ENCODE peak calls at places on chromosome 19, in four cellular contexts. B is heart left ventricle, H is IMR-90, K is adrenal gland. O is an unnamed sample. For H3K9me3, the result is how much of the 10 kb centered on the place peaks cover.

GRCh38 chr19:32404939-32405430 is 585 bp upstream of the DPY19L3 start:
- DNase-seq in H (peak), K (peak), B (peak), O (peak)

GRCh38 chr19:1425102-1425842 is 12.9 kb upstream of the RPS15 start:
- DNase-seq in B (no peak), K (peak), H (no peak), O (no peak)

GRCh38 chr19:11261902-11262839 is at the start of gene DOCK6:
- DNase-seq in B (no peak), H (no peak), K (no peak), O (peak)

GRCh38 chr19:3057275-3057714 is 5.0 kb downstream of the TLE5 start:
- DNase-seq in H (no peak), K (peak), B (peak), O (peak)

GRCh38 chr19:35559781-35560180 is 3.7 kb downstream of the ATP4A start:
- DNase-seq in H (no peak), B (no peak), K (no peak), O (no peak)

GRCh38 chr19:48874309-48875135 is 2.3 kb downstream of the PPP1R15A start:
- DNase-seq in H (peak), K (no peak), B (peak), O (no peak)

GRCh38 chr19:34499155-34499834 is 17.7 kb downstream of the WTIP start:
- DNase-seq in H (no peak), B (no peak), K (no peak), O (no peak)

GRCh38 chr19:609001-609340 is 19.3 kb downstream of the HCN2 start:
- DNase-seq in K (no peak), B (peak), H (no peak), O (no peak)

GRCh38 chr19:34457446-34457845 is 24.1 kb upstream of the WTIP start:
- DNase-seq in B (no peak), K (no peak), H (no peak), O (no peak)

GRCh38 chr19:45773384-45773783 is 4.3 kb upstream of the SIX5 start:
- DNase-seq in H (no peak), K (no peak), B (no peak), O (no peak)

GRCh38 chr19:37986048-37986750 is 79.2 kb downstream of the SIPA1L3 start:
- DNase-seq in H (no peak), B (no peak), K (no peak), O (no peak)

GRCh38 chr19:34580408-34580807 is 96.6 kb downstream of the SCGB2B2 start:
- DNase-seq in H (no peak), K (no peak), B (no peak), O (no peak)

GRCh38 chr19:7658219-7658686 is 10.6 kb upstream of the RETN start:
- DNase-seq in K (no peak), B (no peak), H (no peak), O (no peak)

GRCh38 chr19:31073485-31074221 is 275.6 kb downstream of the TSHZ3 start:
- DNase-seq in H (no peak), B (no peak), K (no peak), O (no peak)

GRCh38 chr19:15199652-15200574 is 882 bp downstream of the NOTCH3 start:
- DNase-seq in K (no peak), B (no peak), H (peak), O (no peak)
- TF ChIP-seq POLR2A in K (no peak), B (no peak), H (no peak), O (no peak)

DNA sequence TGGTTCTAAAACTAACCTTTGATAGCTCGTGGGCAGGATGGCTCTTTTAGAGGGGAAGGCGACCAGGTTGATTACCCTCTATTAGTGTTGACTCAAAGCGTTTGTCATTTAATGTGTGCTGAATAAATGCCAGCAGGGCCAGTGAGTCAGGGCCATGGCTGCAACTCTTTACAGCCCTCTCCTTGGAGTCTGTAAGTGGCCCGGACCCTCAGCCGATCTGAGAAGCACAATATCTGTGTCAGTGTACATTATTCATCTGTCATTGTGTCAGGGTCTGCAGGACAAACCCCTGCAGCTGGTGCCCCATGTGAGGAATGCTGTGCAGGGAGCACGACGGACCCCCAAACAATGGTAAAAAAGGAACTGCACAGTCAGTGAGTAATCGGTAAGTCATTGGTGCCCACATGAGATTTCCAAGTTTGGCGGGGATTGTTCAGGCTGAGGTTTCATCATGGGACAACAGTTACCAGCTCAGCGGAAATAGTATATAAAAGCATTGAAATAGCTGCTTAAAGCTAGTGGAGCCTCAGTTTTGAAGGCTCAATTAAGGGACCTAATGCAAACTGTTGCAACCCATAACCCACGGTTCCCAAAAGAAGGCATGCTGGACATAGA is 139.1 kb downstream of the ZNF675 start:
- DNase-seq in H (no peak), K (no peak), B (no peak), O (no peak)
- H3K9me3 ChIP-seq in H (under half), K (under half), B (under half), O (under half)

DNA sequence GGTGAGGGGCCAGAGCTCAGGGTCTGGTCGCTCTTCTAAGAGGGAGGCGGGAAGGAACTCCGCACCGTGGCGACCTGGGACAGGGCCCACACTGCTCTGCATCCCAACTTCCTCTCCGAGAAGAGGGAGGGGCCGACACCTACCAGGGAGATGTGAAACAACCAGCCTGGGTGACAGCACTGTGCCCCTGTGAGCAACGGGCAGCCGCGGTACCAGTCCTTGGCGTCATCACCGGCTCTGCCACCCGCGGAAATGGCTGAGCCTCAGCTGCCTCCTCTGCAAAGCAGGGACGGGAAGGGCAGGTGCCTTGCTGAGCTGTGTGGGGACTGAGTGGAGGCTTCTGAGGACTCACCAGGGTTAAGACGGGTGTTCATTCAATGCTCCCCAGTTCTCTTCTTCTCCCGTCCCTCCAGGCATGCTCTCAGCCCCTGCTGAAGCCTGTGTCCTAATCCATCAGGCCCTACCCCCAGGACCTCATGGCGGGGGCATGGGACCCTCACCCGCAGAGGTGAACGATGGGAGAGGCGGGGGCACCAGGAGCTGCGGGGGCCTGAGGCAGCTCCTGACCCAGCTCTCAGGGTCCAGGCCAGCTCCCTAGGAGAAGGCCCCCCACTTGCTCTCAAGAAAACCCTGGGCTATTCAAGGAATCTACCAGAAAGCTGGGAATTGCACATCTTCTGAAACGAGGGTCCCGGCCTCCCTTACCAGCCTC is 9.3 kb downstream of the ZNF787 start:
- DNase-seq in B (peak), K (peak), H (no peak), O (no peak)
- TF ChIP-seq POLR2A in B (no peak), K (no peak), H (no peak), O (no peak)

GRCh38 chr19:53381376-53381775 is 13.6 kb upstream of the ZNF765 start:
- DNase-seq in K (peak), B (no peak), H (no peak), O (no peak)
- H3K9me3 ChIP-seq in K (under half), B (under half), H (under half), O (half or more)

GRCh38 chr19:17234911-17235617 is 9.0 kb downstream of the OCEL1 start:
- DNase-seq in K (peak), B (no peak), H (peak), O (no peak)
- TF ChIP-seq POLR2A in K (no peak), B (no peak), H (no peak), O (no peak)

GRCh38 chr19:19805480-19805879 is 16.1 kb downstream of the ZNF506 start:
- DNase-seq in B (no peak), K (no peak), H (no peak), O (no peak)
- H3K9me3 ChIP-seq in B (under half), K (under half), H (under half), O (under half)

GRCh38 chr19:41353466-41354342 is at the start of gene TGFB1:
- DNase-seq in K (peak), H (peak), B (peak), O (peak)
- TF ChIP-seq POLR2A in K (peak), H (peak), B (peak), O (no peak)

GRCh38 chr19:10044390-10044789 is 31.1 kb downstream of the RDH8 start:
- DNase-seq in B (no peak), K (no peak), H (no peak), O (no peak)
- H3K9me3 ChIP-seq in B (under half), K (under half), H (half or more), O (half or more)

GRCh38 chr19:8910775-8911414 is 78.7 kb downstream of the MBD3L1 start:
- DNase-seq in H (no peak), K (no peak), B (no peak), O (no peak)
- TF ChIP-seq POLR2A in H (no peak), K (no peak), B (no peak), O (no peak)

DNA sequence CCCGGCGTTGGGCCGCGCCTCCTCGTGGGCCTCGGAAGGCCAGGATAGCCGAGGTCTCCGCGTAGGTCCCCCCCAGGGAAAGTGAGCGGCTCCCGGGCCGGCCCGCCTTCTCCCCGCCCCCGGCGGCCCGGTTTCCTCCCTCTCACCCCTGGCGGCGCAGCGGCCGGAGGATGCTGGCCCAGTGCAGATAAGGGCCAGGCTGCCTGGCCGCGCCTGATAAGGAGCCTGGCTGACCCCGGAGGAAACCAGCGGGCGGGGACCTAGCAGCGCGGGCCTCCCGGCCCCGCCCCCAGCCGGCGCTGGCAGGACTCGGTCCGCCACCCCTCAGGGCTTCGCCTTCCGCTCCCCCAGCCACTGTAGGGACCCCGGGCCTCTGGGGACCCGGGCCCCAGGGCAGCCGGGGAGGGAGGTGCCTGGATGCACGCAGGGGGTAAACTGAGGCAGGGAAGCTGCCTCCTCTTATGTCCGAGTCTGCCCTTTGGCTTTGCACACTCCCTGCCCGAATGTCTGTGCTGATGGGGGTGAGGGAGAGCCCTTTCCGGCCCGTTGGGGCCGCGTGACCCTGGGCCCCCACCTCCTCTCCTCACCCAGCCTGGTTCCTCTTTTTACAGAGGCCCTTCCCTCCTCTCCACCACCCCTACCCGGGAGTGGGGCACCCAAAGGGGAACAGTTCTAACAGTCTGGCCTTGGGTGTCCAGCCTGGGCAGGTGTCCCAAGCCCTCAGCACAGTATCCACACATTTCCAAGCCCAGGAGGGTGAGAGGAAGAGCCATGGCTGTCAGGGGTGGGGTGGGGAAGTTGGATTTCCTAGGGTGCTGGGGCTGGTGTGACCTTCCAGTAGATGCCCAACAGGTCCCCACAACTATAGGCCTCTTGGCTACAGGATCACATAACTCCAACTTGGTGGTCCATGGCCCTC is at the start of gene LYL1:
- DNase-seq in H (no peak), B (peak), K (peak), O (no peak)
- H3K9me3 ChIP-seq in H (under half), B (under half), K (under half), O (under half)